ENCODE peak calls at places on chromosomes 2 and 18, in five cellular contexts. One of them, this sample, is unnamed.

GRCh38 chr18:57674891-57675290 is 53.3 kb upstream of the NARS1 start:
- DNase-seq in prostate gland: no peak
- DNase-seq in activated naive CD4-positive, alpha-beta T cell: no peak
- DNase-seq in M059J: no peak
- DNase-seq in SJSA1: no peak
- DNase-seq in this sample: no peak

GRCh38 chr2:37554687-37555086 is 116.8 kb downstream of the CDC42EP3 start:
- DNase-seq in prostate gland: no peak
- DNase-seq in activated naive CD4-positive, alpha-beta T cell: no peak
- DNase-seq in M059J: no peak
- DNase-seq in SJSA1: no peak
- DNase-seq in this sample: no peak

GRCh38 chr2:231936491-231936890 is 10.3 kb upstream of the NPPC start:
- DNase-seq in prostate gland: no peak
- DNase-seq in activated naive CD4-positive, alpha-beta T cell: no peak
- DNase-seq in M059J: no peak
- DNase-seq in SJSA1: no peak
- DNase-seq in this sample: no peak

GRCh38 chr2:85438291-85439110 is 20.0 kb downstream of the SH2D6 start:
- DNase-seq in prostate gland: no peak
- DNase-seq in activated naive CD4-positive, alpha-beta T cell: no peak
- DNase-seq in M059J: no peak
- DNase-seq in SJSA1: no peak
- DNase-seq in this sample: no peak

GRCh38 chr2:162430323-162430722 is 86.4 kb downstream of the GCA start:
- DNase-seq in prostate gland: no peak
- DNase-seq in activated naive CD4-positive, alpha-beta T cell: no peak
- DNase-seq in M059J: no peak
- DNase-seq in SJSA1: no peak
- DNase-seq in this sample: no peak

GRCh38 chr2:204225633-204226032 is 289.1 kb downstream of the ICOS start:
- DNase-seq in prostate gland: no peak
- DNase-seq in activated naive CD4-positive, alpha-beta T cell: no peak
- DNase-seq in M059J: no peak
- DNase-seq in SJSA1: no peak
- DNase-seq in this sample: no peak

GRCh38 chr2:223054193-223054781 is 2.3 kb downstream of the KCNE4 start:
- DNase-seq in prostate gland: no peak
- DNase-seq in activated naive CD4-positive, alpha-beta T cell: no peak
- DNase-seq in M059J: peak
- DNase-seq in SJSA1: peak
- DNase-seq in this sample: peak

GRCh38 chr2:96514521-96514920 is 9.4 kb upstream of the NEURL3 start:
- DNase-seq in prostate gland: no peak
- DNase-seq in activated naive CD4-positive, alpha-beta T cell: no peak
- DNase-seq in M059J: no peak
- DNase-seq in SJSA1: no peak
- DNase-seq in this sample: no peak

GRCh38 chr2:81894451-81894990 is 1590.0 kb upstream of the LRRTM1 start:
- DNase-seq in prostate gland: no peak
- DNase-seq in activated naive CD4-positive, alpha-beta T cell: no peak
- DNase-seq in M059J: peak
- DNase-seq in SJSA1: no peak
- DNase-seq in this sample: peak

GRCh38 chr18:52002600-52002999 is 337.4 kb upstream of the DCC start:
- DNase-seq in prostate gland: no peak
- DNase-seq in activated naive CD4-positive, alpha-beta T cell: no peak
- DNase-seq in M059J: no peak
- DNase-seq in SJSA1: no peak
- DNase-seq in this sample: no peak

This sample was measured in hepatocyte.